ENCODE peak calls at places on chromosome 4, in four cellular contexts. N is choroid plexus epithelial cell, A is osteoblast, U is GM20000. H is an unnamed sample.

GRCh38 chr4:122876456-122876855 is 45.9 kb downstream of the NUDT6 start:
- DNase-seq in N (peak; percentile 47), A (no peak), U (no peak), H (no peak)

GRCh38 chr4:76342191-76342590 is 35.7 kb downstream of the STBD1 start:
- DNase-seq in U (no peak), N (no peak), A (no peak), H (no peak)

GRCh38 chr4:110621328-110621812 is 1.5 kb downstream of the PITX2 start:
- DNase-seq in N (no peak), U (no peak), A (peak; percentile 66), H (no peak)

GRCh38 chr4:81698536-81698935 is 226.8 kb upstream of the RASGEF1B start:
- DNase-seq in U (no peak), A (no peak), N (no peak), H (no peak)

GRCh38 chr4:188455353-188455752 is 316.1 kb downstream of the TRIML1 start:
- DNase-seq in U (no peak), A (no peak), N (peak; percentile 5), H (no peak)

GRCh38 chr4:73259552-73260140 is 1.0 kb upstream of the ANKRD17 start:
- DNase-seq in U (peak; percentile 11), A (no peak), N (no peak), H (no peak)

GRCh38 chr4:117783716-117784115 is 250.6 kb upstream of the NDST3 start:
- DNase-seq in A (no peak), U (no peak), N (peak; percentile 12), H (no peak)

GRCh38 chr4:164204434-164204833 is 549.5 kb upstream of the SMIM31 start:
- DNase-seq in U (no peak), N (peak; percentile 80), A (peak; percentile 23), H (no peak)

GRCh38 chr4:103422467-103423219 is 224.5 kb upstream of the CENPE start:
- DNase-seq in A (no peak), N (no peak), U (no peak), H (no peak)

GRCh38 chr4:147578057-147578476 is 39.1 kb upstream of the TMEM184C start:
- DNase-seq in N (peak; percentile 96), U (no peak), A (peak; percentile 86), H (no peak)

GRCh38 chr4:15255537-15255936 is 172.3 kb upstream of the C1QTNF7 start:
- DNase-seq in U (no peak), A (no peak), N (no peak), H (no peak)

GRCh38 chr4:143554728-143555597 is 41.5 kb downstream of the SMARCA5 start:
- DNase-seq in A (no peak), N (no peak), U (peak; percentile 61), H (peak; percentile 34)

GRCh38 chr4:13919021-13919441 is 291.5 kb upstream of the BOD1L1 start:
- DNase-seq in N (peak; percentile 90), A (no peak), U (no peak), H (no peak)

GRCh38 chr4:77538574-77539157 is 67.0 kb upstream of the CXCL13 start:
- DNase-seq in N (peak; percentile 56), U (no peak), A (no peak), H (no peak)

GRCh38 chr4:98688416-98689290 is 30.2 kb upstream of the TSPAN5 start:
- DNase-seq in N (peak; percentile 51), U (no peak), A (peak; percentile 66), H (no peak)

GRCh38 chr4:116332508-116332907 is 752.9 kb downstream of the TRAM1L1 start:
- DNase-seq in N (no peak), U (no peak), A (no peak), H (no peak)

GRCh38 chr4:166065324-166065723 is 192.3 kb downstream of the TLL1 start:
- DNase-seq in U (no peak), A (no peak), N (no peak), H (no peak)

GRCh38 chr4:105495667-105496066 is 21.8 kb upstream of the PPA2 start:
- DNase-seq in U (no peak), A (no peak), N (peak; percentile 4), H (no peak)

GRCh38 chr4:164188236-164188635 is 565.7 kb upstream of the SMIM31 start:
- DNase-seq in N (no peak), U (no peak), A (no peak), H (no peak)

GRCh38 chr4:48906283-48907173 is at the start of gene OCIAD2:
- DNase-seq in U (peak; percentile 88), N (peak; percentile 39), A (peak; percentile 65), H (peak; percentile 86)

GRCh38 chr4:189185810-189186432 is 754.8 kb upstream of the FRG1 start:
- DNase-seq in U (no peak), A (no peak), N (no peak), H (no peak)

GRCh38 chr4:169050308-169050707 is 40.3 kb upstream of the CBR4 start:
- DNase-seq in N (peak; percentile 17), U (no peak), A (no peak), H (no peak)

GRCh38 chr4:28966982-28967381 is 1753.2 kb upstream of the PCDH7 start:
- DNase-seq in U (no peak), A (no peak), N (peak; percentile 36), H (no peak)

GRCh38 chr4:27398911-27399310 is 538.3 kb downstream of the STIM2 start:
- DNase-seq in A (no peak), U (no peak), N (no peak), H (no peak)

GRCh38 chr4:190017357-190018200 is 9.5 kb downstream of the FRG2 start:
- DNase-seq in U (peak; percentile 55), A (peak; percentile 66), N (no peak), H (peak; percentile 28)

GRCh38 chr4:41957634-41958033 is 22.4 kb downstream of the TMEM33 start:
- DNase-seq in A (peak; percentile 5), U (peak; percentile 42), N (peak; percentile 41), H (peak; percentile 53)

GRCh38 chr4:73894021-73894420 is 24.8 kb downstream of the CXCL1 start:
- DNase-seq in N (peak; percentile 68), A (no peak), U (no peak), H (no peak)

GRCh38 chr4:150540959-150541360 is 41.0 kb upstream of the MAB21L2 start:
- DNase-seq in U (no peak), A (no peak), N (no peak), H (no peak)

DNA sequence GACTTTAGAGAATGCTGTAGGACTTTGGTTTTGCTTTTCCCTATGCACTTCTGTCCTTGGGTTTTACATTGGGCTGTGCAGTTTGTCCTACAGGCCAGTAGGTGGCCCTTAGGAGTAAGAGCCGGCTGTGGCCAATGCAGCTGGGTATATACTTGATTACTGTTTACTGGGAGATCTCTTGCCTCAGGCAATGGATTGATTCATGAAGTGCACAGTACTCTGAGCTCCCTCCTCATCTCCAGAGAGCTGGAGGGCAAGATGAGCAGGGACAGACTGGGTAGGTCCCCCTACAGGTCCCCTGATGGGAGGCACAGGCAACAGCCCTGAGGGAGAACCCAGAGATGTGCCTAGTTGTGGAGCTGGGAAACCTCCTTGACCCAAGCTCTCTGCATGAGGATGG is 103.8 kb upstream of the QRFPR start:
- DNase-seq in N (peak; percentile 86), U (peak; percentile 39), A (peak; percentile 74), H (peak; percentile 50)
- TF ChIP-seq CTCF in N (peak; percentile 94), U (peak; percentile 74), A (peak; percentile 82), H (peak; percentile 70)

GRCh38 chr4:176102414-176102813 is 36.8 kb downstream of the WDR17 start:
- DNase-seq in U (no peak), A (no peak), N (no peak), H (no peak)

DNA sequence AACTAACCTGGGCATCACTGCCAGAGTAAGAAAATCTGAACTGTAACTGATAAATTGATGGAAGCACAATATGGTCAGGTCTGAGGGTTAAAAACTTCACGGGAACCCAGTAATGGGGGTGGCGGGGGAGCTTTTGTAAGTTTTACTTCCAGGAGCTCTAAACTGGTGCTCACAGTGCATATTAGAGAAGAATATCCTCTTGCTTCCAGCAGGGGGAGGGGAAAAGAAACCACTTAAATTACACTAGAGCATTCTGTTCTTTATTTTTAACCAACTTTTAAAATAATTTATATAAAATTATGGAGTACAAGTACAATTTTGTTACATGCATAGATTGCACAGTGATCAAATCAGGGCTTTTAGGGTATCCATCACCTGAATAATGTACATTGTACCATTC is 33.7 kb downstream of the WDR17 start:
- DNase-seq in U (no peak), A (no peak), N (peak; percentile 16), H (no peak)
- TF ChIP-seq CTCF in U (no peak), A (peak; percentile 23), N (peak; percentile 34), H (no peak)

GRCh38 chr4:139585468-139585867 is 29.4 kb upstream of the SETD7 start:
- DNase-seq in U (no peak), A (no peak), N (no peak), H (no peak)

GRCh38 chr4:139584019-139584418 is 28.0 kb upstream of the SETD7 start:
- DNase-seq in N (no peak), U (no peak), A (no peak), H (no peak)

GRCh38 chr4:139581096-139581495 is 25.1 kb upstream of the SETD7 start:
- DNase-seq in A (no peak), N (no peak), U (no peak), H (no peak)

GRCh38 chr4:139584784-139585183 is 28.8 kb upstream of the SETD7 start:
- DNase-seq in U (no peak), N (no peak), A (no peak), H (no peak)

DNA sequence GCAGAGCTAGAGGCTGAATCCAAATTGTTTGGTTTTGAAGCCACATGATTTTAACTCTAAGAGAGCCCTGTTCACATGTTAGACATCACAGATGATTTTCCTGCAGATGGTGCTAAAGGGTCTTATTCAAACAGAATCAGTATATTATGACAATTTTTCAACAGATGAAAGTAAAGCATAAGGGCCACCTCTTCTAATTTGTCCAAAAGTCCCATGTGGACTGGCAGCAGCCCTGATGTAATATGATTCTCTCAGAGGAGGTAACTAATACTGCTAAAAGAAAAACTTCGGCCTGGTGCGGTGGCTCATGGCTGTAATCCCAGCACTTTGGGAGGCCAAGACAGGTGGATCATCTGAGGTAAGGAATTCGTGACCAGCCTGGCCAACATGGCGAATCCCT is 26.0 kb upstream of the SETD7 start:
- DNase-seq in N (peak; percentile 75), U (no peak), A (no peak), H (no peak)
- TF ChIP-seq CTCF in N (peak; percentile 42), U (no peak), A (peak; percentile 34), H (no peak)

DNA sequence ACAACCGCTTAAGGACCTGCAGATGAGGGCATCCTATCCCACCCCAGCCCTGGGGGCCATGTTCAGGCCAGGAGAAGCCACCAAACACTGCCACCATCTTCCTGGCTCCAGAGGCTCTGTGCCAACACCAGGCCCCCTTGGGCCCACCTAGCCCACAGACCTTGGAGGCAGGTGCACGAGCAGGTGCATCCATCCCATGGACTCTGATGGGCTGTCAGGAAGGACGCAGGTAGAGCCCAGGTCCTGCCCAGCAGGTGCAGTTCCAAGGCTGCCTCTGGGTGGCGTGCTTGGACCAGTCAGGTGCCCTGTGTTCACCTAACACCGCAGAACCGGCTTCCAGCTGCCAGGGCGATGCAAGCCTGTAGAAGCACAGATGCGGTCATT is 22.8 kb upstream of the PDE6B start:
- DNase-seq in U (peak; percentile 72), A (no peak), N (peak; percentile 16), H (peak; percentile 81)
- TF ChIP-seq CTCF in U (peak; percentile 73), A (peak; percentile 50), N (peak; percentile 50), H (peak; percentile 42)

DNA sequence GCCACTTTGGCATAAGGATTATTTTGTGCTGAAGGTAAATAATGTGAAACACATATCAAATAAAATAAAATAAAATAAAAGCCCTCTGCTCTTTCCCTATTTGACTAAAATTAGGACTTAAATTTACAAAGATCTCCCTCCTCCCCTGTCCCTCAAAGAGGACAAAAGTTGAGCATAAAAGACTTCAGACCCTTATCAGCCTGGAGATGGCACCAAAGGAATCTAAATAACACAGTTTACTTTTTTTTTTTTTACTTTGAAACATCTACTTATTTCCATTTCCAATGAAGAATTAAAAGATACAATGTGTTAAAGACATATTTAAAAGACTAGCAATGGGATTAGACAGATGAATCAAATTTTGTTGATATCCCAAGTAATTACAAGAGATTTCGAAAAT is 89.7 kb downstream of the EPHA5 start:
- DNase-seq in A (no peak), N (peak; percentile 46), U (no peak), H (no peak)
- TF ChIP-seq CTCF in A (no peak), N (peak; percentile 29), U (no peak), H (no peak)